ENCODE peak calls at places on chromosome 12, in eight cellular contexts. N, Y, X, A, M, Q, Z and D are unnamed samples.

GRCh38 chr12:118082161-118082560 is 21.2 kb upstream of the WSB2 start:
- DNase-seq in N (no peak), Y (no peak), X (no peak), A (no peak), M (no peak), Q (no peak), Z (no peak), D (no peak)

GRCh38 chr12:31589896-31590729 is 823 bp downstream of the DENND5B start:
- DNase-seq in N (peak; percentile 57), Y (peak; percentile 81), X (peak; percentile 72), A (peak; percentile 58), M (peak; percentile 65), Q (peak; percentile 44), Z (peak; percentile 78), D (peak; percentile 40)

GRCh38 chr12:11797317-11797913 is 147.9 kb downstream of the ETV6 start:
- DNase-seq in N (no peak), Y (no peak), X (no peak), A (peak; percentile 97), M (no peak), Q (peak; percentile 81), Z (no peak), D (no peak)

GRCh38 chr12:47870175-47870781 is 34.5 kb downstream of the VDR start:
- DNase-seq in N (no peak), Y (peak; percentile 34), X (peak; percentile 75), A (no peak), M (peak; percentile 61), Q (no peak), Z (peak; percentile 82), D (no peak)

GRCh38 chr12:2382391-2383155 is 329.8 kb downstream of the CACNA1C start:
- DNase-seq in N (no peak), Y (no peak), X (no peak), A (peak; percentile 51), M (no peak), Q (peak; percentile 10), Z (no peak), D (no peak)

GRCh38 chr12:17528394-17528793 is 561.6 kb downstream of the RERGL start:
- DNase-seq in N (no peak), Y (peak; percentile 11), X (peak; percentile 51), A (no peak), M (no peak), Q (no peak), Z (no peak), D (no peak)

GRCh38 chr12:3202734-3203446 is 125.7 kb downstream of the TSPAN9 start:
- DNase-seq in N (peak; percentile 43), Y (peak; percentile 47), X (peak; percentile 85), A (peak; percentile 34), M (peak; percentile 48), Q (no peak), Z (peak; percentile 46), D (peak; percentile 58)

GRCh38 chr12:132285311-132285741 is 44.1 kb downstream of the GALNT9 start:
- DNase-seq in N (no peak), Y (no peak), X (no peak), A (no peak), M (peak; percentile 20), Q (no peak), Z (no peak), D (no peak)

GRCh38 chr12:57237653-57237951 is 8.1 kb downstream of the SHMT2 start:
- DNase-seq in N (no peak), Y (no peak), X (peak; percentile 9), A (no peak), M (no peak), Q (no peak), Z (no peak), D (peak; percentile 26)

GRCh38 chr12:11727133-11727664 is 77.7 kb downstream of the ETV6 start:
- DNase-seq in N (peak; percentile 31), Y (no peak), X (no peak), A (no peak), M (no peak), Q (no peak), Z (no peak), D (no peak)

GRCh38 chr12:129101404-129101803 is 248.1 kb downstream of the GLT1D1 start:
- DNase-seq in N (no peak), Y (no peak), X (no peak), A (no peak), M (no peak), Q (no peak), Z (no peak), D (no peak)

GRCh38 chr12:47085815-47086252 is 6.1 kb upstream of the AMIGO2 start:
- DNase-seq in N (no peak), Y (peak; percentile 94), X (peak; percentile 31), A (peak; percentile 77), M (no peak), Q (peak; percentile 74), Z (no peak), D (no peak)

GRCh38 chr12:40439771-40440492 is 215.1 kb downstream of the LRRK2 start:
- DNase-seq in N (no peak), Y (peak; percentile 2), X (no peak), A (no peak), M (no peak), Q (no peak), Z (no peak), D (no peak)

GRCh38 chr12:7376196-7376595 is 67.8 kb downstream of the CD163L1 start:
- DNase-seq in N (no peak), Y (no peak), X (no peak), A (peak; percentile 72), M (no peak), Q (peak; percentile 22), Z (no peak), D (no peak)

GRCh38 chr12:563250-563781 is 99.9 kb downstream of the NINJ2 start:
- DNase-seq in N (no peak), Y (no peak), X (no peak), A (no peak), M (no peak), Q (no peak), Z (no peak), D (no peak)

GRCh38 chr12:114869091-114869834 is 185.3 kb upstream of the TBX3 start:
- DNase-seq in N (no peak), Y (peak; percentile 13), X (peak; percentile 27), A (peak; percentile 85), M (no peak), Q (no peak), Z (no peak), D (no peak)

GRCh38 chr12:29149691-29150382 is 759 bp downstream of the FAR2 start:
- DNase-seq in N (no peak), Y (no peak), X (peak; percentile 47), A (no peak), M (no peak), Q (no peak), Z (no peak), D (peak; percentile 21)

GRCh38 chr12:30286345-30286926 is 409.2 kb downstream of the IPO8 start:
- DNase-seq in N (no peak), Y (peak; percentile 27), X (peak; percentile 52), A (peak; percentile 42), M (no peak), Q (peak; percentile 60), Z (no peak), D (no peak)

GRCh38 chr12:11014234-11014633 is 8.2 kb downstream of the TAS2R19 start:
- DNase-seq in N (no peak), Y (no peak), X (no peak), A (peak; percentile 64), M (no peak), Q (no peak), Z (no peak), D (no peak)

GRCh38 chr12:6135071-6135470 is 10.6 kb upstream of the VWF start:
- DNase-seq in N (no peak), Y (no peak), X (no peak), A (peak; percentile 44), M (no peak), Q (no peak), Z (no peak), D (no peak)

GRCh38 chr12:66919466-66919865 is 240.6 kb upstream of the GRIP1 start:
- DNase-seq in N (no peak), Y (no peak), X (no peak), A (no peak), M (no peak), Q (no peak), Z (no peak), D (no peak)

GRCh38 chr12:74728006-74728405 is 190.4 kb downstream of the ATXN7L3B start:
- DNase-seq in N (no peak), Y (no peak), X (no peak), A (no peak), M (no peak), Q (no peak), Z (no peak), D (no peak)

GRCh38 chr12:119877639-119877948 is 474 bp upstream of the CIT start:
- DNase-seq in N (no peak), Y (no peak), X (no peak), A (no peak), M (no peak), Q (no peak), Z (no peak), D (no peak)
- H3K4me3 ChIP-seq in N (peak overlapping the region; percentile 65), Y (peak overlapping the region; percentile 84), X (peak overlapping the region; percentile 65), A (peak overlapping the region; percentile 30), M (no peak overlapping the region), Q (peak overlapping the region; percentile 95), Z (no peak overlapping the region), D (peak overlapping the region; percentile 91)

GRCh38 chr12:48968467-48968866 is 3.1 kb downstream of the WNT10B start:
- DNase-seq in N (no peak), Y (no peak), X (no peak), A (no peak), M (no peak), Q (no peak), Z (no peak), D (no peak)
- H3K27ac ChIP-seq in N (no peak overlapping the region), Y (no peak overlapping the region), X (no peak overlapping the region), A (no peak overlapping the region), M (no peak overlapping the region), Q (no peak overlapping the region), Z (no peak overlapping the region), D (no peak overlapping the region)

DNA sequence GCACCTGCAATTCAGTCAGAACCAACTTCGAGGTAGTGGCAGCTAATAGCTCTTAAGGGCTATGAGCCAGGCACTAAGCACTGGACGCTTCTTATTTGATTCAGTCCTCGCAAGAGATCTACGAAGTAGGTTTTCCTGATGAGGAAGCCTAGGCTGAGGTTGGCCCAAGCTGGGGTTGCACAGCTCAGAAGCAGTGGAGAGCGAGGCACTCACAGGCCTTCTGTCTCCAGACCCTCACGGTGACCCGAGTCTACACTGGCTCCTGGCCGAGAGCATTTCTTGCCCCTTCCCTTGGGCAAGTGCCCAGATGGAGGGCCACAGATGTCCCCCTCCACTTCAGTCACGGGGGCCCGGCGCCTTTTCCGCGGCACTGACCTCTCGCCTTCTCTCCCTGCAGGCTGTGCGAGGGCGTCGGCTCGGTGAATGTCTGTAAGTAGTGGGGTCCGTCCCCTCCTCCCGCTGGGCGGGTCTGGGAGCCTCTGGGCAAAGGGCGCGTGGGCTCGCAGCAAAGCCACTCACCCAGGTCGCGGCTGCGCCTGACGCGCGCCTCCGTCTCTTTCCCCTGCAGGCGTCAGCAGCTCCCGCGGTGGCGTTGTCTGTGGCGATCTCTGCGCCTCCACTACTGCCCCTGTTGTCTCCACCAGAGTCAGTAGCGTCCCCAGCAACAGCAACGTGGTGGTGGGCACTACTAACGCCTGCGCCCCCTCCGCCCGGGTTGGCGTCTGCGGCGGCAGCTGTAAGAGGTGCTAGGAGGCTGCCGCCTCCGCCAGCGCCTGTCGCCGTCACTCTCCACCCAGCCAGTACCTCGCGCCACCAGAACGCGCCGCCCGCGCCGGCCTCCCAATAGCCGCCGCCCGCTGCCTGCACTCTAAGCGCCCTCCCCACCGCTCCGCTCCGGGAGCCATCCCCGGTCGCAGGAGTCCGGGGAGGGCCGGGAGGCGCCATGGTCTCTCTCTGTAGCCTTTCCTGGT is 13.1 kb downstream of the KRT83 start:
- DNase-seq in N (peak; percentile 62), Y (peak; percentile 49), X (peak; percentile 89), A (peak; percentile 11), M (peak; percentile 87), Q (peak; percentile 20), Z (no peak), D (peak; percentile 75)
- H3K4me3 ChIP-seq in N (peak overlapping the region; percentile 52), Y (no peak overlapping the region), X (peak overlapping the region; percentile 64), A (peak overlapping the region; percentile 54), M (no peak overlapping the region), Q (peak overlapping the region; percentile 46), Z (no peak overlapping the region), D (peak overlapping the region; percentile 71)

GRCh38 chr12:58433969-58434368 is 486.3 kb downstream of the LRIG3 start:
- DNase-seq in N (no peak), Y (no peak), X (no peak), A (peak; percentile 63), M (no peak), Q (no peak), Z (no peak), D (no peak)
- H3K27ac ChIP-seq in N (no peak overlapping the region), Y (no peak overlapping the region), X (no peak overlapping the region), A (no peak overlapping the region), M (no peak overlapping the region), Q (no peak overlapping the region), Z (no peak overlapping the region), D (peak overlapping the region; percentile 17)